ENCODE peak calls at places on chromosomes 3 and 15, in five cellular contexts. E, W, G, B and S are unnamed samples.

GRCh38 chr3:147119346-147119745 is 287.0 kb downstream of the ZIC4 start:
- DNase-seq in W (no peak), B (peak; percentile 44), E (no peak), G (no peak), S (no peak)

GRCh38 chr15:76377217-76377616 is 40.6 kb downstream of the ISL2 start:
- DNase-seq in E (no peak), G (no peak), B (no peak), W (no peak), S (no peak)

GRCh38 chr3:3089017-3089416 is 21.2 kb downstream of the IL5RA start:
- DNase-seq in E (peak; percentile 45), B (no peak), G (peak; percentile 34), W (no peak), S (no peak)

GRCh38 chr15:94580186-94580585 is 348.8 kb downstream of the MCTP2 start:
- DNase-seq in E (no peak), B (no peak), W (no peak), G (no peak), S (no peak)

GRCh38 chr15:79380755-79381499 is 51.2 kb upstream of the MINAR1 start:
- DNase-seq in G (peak; percentile 75), E (peak; percentile 67), B (peak; percentile 71), W (peak; percentile 84), S (peak; percentile 78)

GRCh38 chr3:133466531-133467386 is 66.9 kb downstream of the BFSP2 start:
- DNase-seq in G (peak; percentile 38), E (peak; percentile 80), W (no peak), B (no peak), S (peak; percentile 18)

GRCh38 chr15:20357139-20358065 is 184.2 kb downstream of the GOLGA6L6 start:
- DNase-seq in W (peak; percentile 25), B (no peak), G (peak; percentile 51), E (no peak), S (no peak)

GRCh38 chr3:10288575-10288960 is 4.2 kb downstream of the GHRL start:
- DNase-seq in G (no peak), B (no peak), E (no peak), W (no peak), S (no peak)

GRCh38 chr3:173238091-173238490 is 97.1 kb upstream of the SPATA16 start:
- DNase-seq in G (no peak), W (no peak), E (no peak), B (no peak), S (no peak)

GRCh38 chr3:60696559-60697125 is 554.6 kb downstream of the FHIT start:
- DNase-seq in B (no peak), G (no peak), W (no peak), E (no peak), S (no peak)

GRCh38 chr3:59127071-59127470 is 77.2 kb upstream of the CFAP20DC start:
- DNase-seq in E (no peak), B (peak; percentile 78), G (no peak), W (no peak), S (peak; percentile 56)

GRCh38 chr15:98937413-98938104 is 70.0 kb downstream of the PGPEP1L start:
- DNase-seq in B (no peak), W (no peak), E (no peak), G (peak; percentile 55), S (no peak)

GRCh38 chr15:60392601-60392985 is 5.2 kb downstream of the ANXA2 start:
- DNase-seq in E (no peak), B (peak; percentile 90), W (no peak), G (peak; percentile 28), S (peak; percentile 79)

GRCh38 chr3:32837789-32838188 is 20.0 kb downstream of the TRIM71 start:
- DNase-seq in G (no peak), E (no peak), W (no peak), B (no peak), S (no peak)

GRCh38 chr15:97084650-97085049 is 754.1 kb downstream of the NR2F2 start:
- DNase-seq in G (no peak), E (peak; percentile 31), B (peak; percentile 0), W (no peak), S (no peak)

GRCh38 chr3:58151637-58152036 is 59.1 kb downstream of the DNASE1L3 start:
- DNase-seq in G (no peak), B (peak; percentile 11), E (no peak), W (no peak), S (no peak)

GRCh38 chr3:183591881-183592521 is 36.5 kb upstream of the KLHL6 start:
- DNase-seq in G (peak; percentile 72), B (peak; percentile 13), E (peak; percentile 38), W (no peak), S (no peak)

GRCh38 chr15:82904574-82904973 is 47.9 kb downstream of the HOMER2 start:
- DNase-seq in W (no peak), G (no peak), E (no peak), B (no peak), S (no peak)

GRCh38 chr3:36124118-36124796 is 256.0 kb upstream of the STAC start:
- DNase-seq in W (no peak), E (peak; percentile 33), G (no peak), B (peak; percentile 69), S (peak; percentile 74)

GRCh38 chr3:172622916-172623700 is 87.8 kb downstream of the NCEH1 start:
- DNase-seq in W (peak; percentile 38), E (peak; percentile 55), B (no peak), G (peak; percentile 34), S (peak; percentile 73)

GRCh38 chr3:82883072-82883471 is 1121.6 kb upstream of the GBE1 start:
- DNase-seq in B (no peak), E (no peak), W (no peak), G (no peak), S (no peak)

GRCh38 chr3:160885791-160886286 is 129.8 kb downstream of the PPM1L start:
- DNase-seq in G (no peak), W (peak; percentile 44), E (peak; percentile 28), B (peak; percentile 22), S (peak; percentile 56)

GRCh38 chr3:188567478-188568195 is 413.7 kb downstream of the LPP start:
- DNase-seq in E (no peak), G (no peak), W (no peak), B (no peak), S (no peak)

GRCh38 chr15:48682949-48683651 is 37.6 kb upstream of the FBN1 start:
- DNase-seq in B (peak; percentile 91), G (no peak), E (no peak), W (peak; percentile 69), S (peak; percentile 93)

GRCh38 chr3:151283907-151284461 is 5.6 kb upstream of the P2RY14 start:
- DNase-seq in E (no peak), W (peak; percentile 66), G (no peak), B (peak; percentile 15), S (no peak)

GRCh38 chr15:58438956-58439355 is 7.2 kb downstream of the LIPC start:
- DNase-seq in W (no peak), E (no peak), G (peak; percentile 49), B (peak; percentile 67), S (peak; percentile 62)

GRCh38 chr3:194306771-194307640 is 44.1 kb downstream of the CPN2 start:
- DNase-seq in E (peak; percentile 97), B (no peak), W (no peak), G (peak; percentile 61), S (no peak)

GRCh38 chr15:100169615-100170279 is 172.0 kb downstream of the ADAMTS17 start:
- DNase-seq in W (no peak), G (no peak), E (peak; percentile 10), B (no peak), S (no peak)

GRCh38 chr3:105686324-105686897 is 182.4 kb downstream of the CBLB start:
- DNase-seq in E (peak; percentile 23), B (peak; percentile 48), W (no peak), G (peak; percentile 18), S (peak; percentile 23)

GRCh38 chr3:141091416-141091815 is 40.3 kb downstream of the SPSB4 start:
- DNase-seq in G (no peak), B (no peak), W (no peak), E (no peak), S (no peak)

GRCh38 chr3:126442099-126442848 is 33.4 kb downstream of the ZXDC start:
- DNase-seq in W (peak; percentile 25), E (no peak), B (no peak), G (no peak), S (no peak)

GRCh38 chr3:39651993-39652739 is 157.2 kb upstream of the MYRIP start:
- DNase-seq in G (no peak), B (no peak), W (no peak), E (no peak), S (no peak)

GRCh38 chr15:48897144-48897814 is 19.3 kb downstream of the EID1 start:
- DNase-seq in G (no peak), E (no peak), B (peak; percentile 77), W (no peak), S (peak; percentile 14)

GRCh38 chr3:106628407-106628806 is 748.8 kb upstream of the CCDC54 start:
- DNase-seq in W (no peak), B (peak; percentile 68), E (no peak), G (no peak), S (peak; percentile 4)

GRCh38 chr15:31206386-31207174 is 105.1 kb upstream of the TRPM1 start:
- DNase-seq in W (no peak), G (no peak), E (no peak), B (no peak), S (no peak)
- TF ChIP-seq CTCF in W (no peak), G (no peak), E (no peak), B (no peak), S (no peak)

GRCh38 chr15:36644156-36644896 is 64.9 kb downstream of the CDIN1 start:
- DNase-seq in B (no peak), G (no peak), W (no peak), E (no peak), S (no peak)

GRCh38 chr15:36643551-36643950 is 64.1 kb downstream of the CDIN1 start:
- DNase-seq in G (no peak), E (no peak), B (no peak), W (no peak), S (peak; percentile 68)

GRCh38 chr15:36642311-36642710 is 62.9 kb downstream of the CDIN1 start:
- DNase-seq in G (no peak), B (no peak), E (no peak), W (no peak), S (no peak)

GRCh38 chr15:36645106-36645505 is 65.7 kb downstream of the CDIN1 start:
- DNase-seq in W (no peak), B (peak; percentile 15), E (no peak), G (no peak), S (no peak)
- TF ChIP-seq CTCF in W (no peak), B (peak; percentile 46), E (no peak), G (no peak), S (no peak)

DNA sequence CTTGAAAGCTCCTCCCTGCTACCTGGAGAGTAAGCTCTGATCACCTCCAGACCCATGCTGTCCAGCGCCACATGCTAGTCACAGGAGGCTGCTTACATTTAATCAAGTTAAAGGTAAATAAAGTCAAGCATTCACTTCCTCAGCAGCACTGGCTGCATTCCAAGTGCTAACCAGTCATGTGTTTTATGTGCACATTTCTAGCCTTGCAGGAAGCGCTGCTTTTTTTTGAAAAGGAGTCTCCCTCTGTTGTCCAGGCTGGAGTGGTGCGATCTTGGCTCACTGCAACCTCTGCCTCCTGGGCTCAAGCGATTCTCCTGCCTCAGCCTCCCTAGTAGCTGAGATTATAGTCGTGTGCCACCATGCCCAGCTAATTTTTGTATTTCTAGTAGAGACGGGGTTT is 279.2 kb downstream of the GABRG3 start:
- DNase-seq in G (no peak), E (no peak), B (no peak), W (no peak), S (no peak)
- TF ChIP-seq CTCF in G (no peak), E (no peak), B (no peak), W (no peak), S (no peak)

GRCh38 chr3:37229740-37230139 is 55.4 kb upstream of the LRRFIP2 start:
- DNase-seq in B (no peak), E (no peak), G (no peak), W (peak; percentile 34), S (no peak)
- TF ChIP-seq CTCF in B (no peak), E (no peak), G (no peak), W (no peak), S (no peak)

GRCh38 chr15:40743921-40744809 is 10.9 kb downstream of the RMDN3 start:
- DNase-seq in E (peak; percentile 93), G (no peak), W (no peak), B (peak; percentile 84), S (peak; percentile 88)
- TF ChIP-seq CTCF in E (peak; percentile 41), G (no peak), W (no peak), B (peak; percentile 33), S (no peak)